ENCODE peak calls at places on chromosomes 13 and 19, in eight cellular contexts. One of them, this sample, is unnamed.

GRCh38 chr19:18939922-18940775 is 868 bp downstream of the HOMER3 start:
- DNase-seq in lower lobe of right lung: no peak
- DNase-seq in astrocyte: peak; percentile 26
- DNase-seq in GM10248: no peak
- DNase-seq in upper lobe of right lung: peak; percentile 75
- DNase-seq in AG09309: no peak
- DNase-seq in fibroblast of lung: peak; percentile 57
- DNase-seq in CD4-positive, alpha-beta T cell: no peak
- DNase-seq in this sample: no peak

GRCh38 chr13:112761701-112762689 is 72.2 kb downstream of the ATP11A start:
- DNase-seq in lower lobe of right lung: peak; percentile 78
- DNase-seq in astrocyte: peak; percentile 76
- DNase-seq in GM10248: no peak
- DNase-seq in upper lobe of right lung: peak; percentile 83
- DNase-seq in AG09309: peak; percentile 25
- DNase-seq in fibroblast of lung: peak; percentile 34
- DNase-seq in CD4-positive, alpha-beta T cell: no peak
- DNase-seq in this sample: no peak

GRCh38 chr19:14135985-14136508 is 342 bp downstream of the ASF1B start:
- DNase-seq in lower lobe of right lung: no peak
- DNase-seq in astrocyte: no peak
- DNase-seq in GM10248: peak; percentile 14
- DNase-seq in upper lobe of right lung: no peak
- DNase-seq in AG09309: no peak
- DNase-seq in fibroblast of lung: no peak
- DNase-seq in CD4-positive, alpha-beta T cell: no peak
- DNase-seq in this sample: no peak

GRCh38 chr19:48678201-48678600 is 5.4 kb upstream of the NTN5 start:
- DNase-seq in lower lobe of right lung: no peak
- DNase-seq in astrocyte: no peak
- DNase-seq in GM10248: peak; percentile 10
- DNase-seq in upper lobe of right lung: no peak
- DNase-seq in AG09309: no peak
- DNase-seq in fibroblast of lung: no peak
- DNase-seq in CD4-positive, alpha-beta T cell: no peak
- DNase-seq in this sample: no peak

GRCh38 chr19:11423804-11424318 is 4.7 kb upstream of the RGL3 start:
- DNase-seq in lower lobe of right lung: no peak
- DNase-seq in astrocyte: no peak
- DNase-seq in GM10248: no peak
- DNase-seq in upper lobe of right lung: no peak
- DNase-seq in AG09309: no peak
- DNase-seq in fibroblast of lung: no peak
- DNase-seq in CD4-positive, alpha-beta T cell: no peak
- DNase-seq in this sample: no peak

GRCh38 chr19:46081928-46082727 is 41.3 kb upstream of the IGFL4 start:
- DNase-seq in lower lobe of right lung: no peak
- DNase-seq in astrocyte: peak; percentile 59
- DNase-seq in GM10248: peak; percentile 51
- DNase-seq in upper lobe of right lung: no peak
- DNase-seq in AG09309: no peak
- DNase-seq in fibroblast of lung: peak; percentile 70
- DNase-seq in CD4-positive, alpha-beta T cell: no peak
- DNase-seq in this sample: no peak

GRCh38 chr19:52237771-52238400 is 31.5 kb upstream of the ZNF766 start:
- DNase-seq in lower lobe of right lung: peak; percentile 53
- DNase-seq in astrocyte: peak; percentile 41
- DNase-seq in GM10248: no peak
- DNase-seq in upper lobe of right lung: no peak
- DNase-seq in AG09309: peak; percentile 21
- DNase-seq in fibroblast of lung: peak; percentile 72
- DNase-seq in CD4-positive, alpha-beta T cell: peak; percentile 36
- DNase-seq in this sample: peak; percentile 28

GRCh38 chr13:86425127-86425526 is 625.9 kb upstream of the SLITRK6 start:
- DNase-seq in lower lobe of right lung: no peak
- DNase-seq in astrocyte: no peak
- DNase-seq in GM10248: no peak
- DNase-seq in upper lobe of right lung: no peak
- DNase-seq in AG09309: no peak
- DNase-seq in fibroblast of lung: no peak
- DNase-seq in CD4-positive, alpha-beta T cell: no peak
- DNase-seq in this sample: no peak

GRCh38 chr13:97196340-97196739 is 25.8 kb upstream of the MBNL2 start:
- DNase-seq in lower lobe of right lung: no peak
- DNase-seq in astrocyte: no peak
- DNase-seq in GM10248: no peak
- DNase-seq in upper lobe of right lung: no peak
- DNase-seq in AG09309: no peak
- DNase-seq in fibroblast of lung: no peak
- DNase-seq in CD4-positive, alpha-beta T cell: no peak
- DNase-seq in this sample: no peak

GRCh38 chr19:30236587-30236986 is 135.6 kb upstream of the ZNF536 start:
- DNase-seq in lower lobe of right lung: no peak
- DNase-seq in astrocyte: no peak
- DNase-seq in GM10248: no peak
- DNase-seq in upper lobe of right lung: no peak
- DNase-seq in AG09309: no peak
- DNase-seq in fibroblast of lung: no peak
- DNase-seq in CD4-positive, alpha-beta T cell: no peak
- DNase-seq in this sample: no peak

DNA sequence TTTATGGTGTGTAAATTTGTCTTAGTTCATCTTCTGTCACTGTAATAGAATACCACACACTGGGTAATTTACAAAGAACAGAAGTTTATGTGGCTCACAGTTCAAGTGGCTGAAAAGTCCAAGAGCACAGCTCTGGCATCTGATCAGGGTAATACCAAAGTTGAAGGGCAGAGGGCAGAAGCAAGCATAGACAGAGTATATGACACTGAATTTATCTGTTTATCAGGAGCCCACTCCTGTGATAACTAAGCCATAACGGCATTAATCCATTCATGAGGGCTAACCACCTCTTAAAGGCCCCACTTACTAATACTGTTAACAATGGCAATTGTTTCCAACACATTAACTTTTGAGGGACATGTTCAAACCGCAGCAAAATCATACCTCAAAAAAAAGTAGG is 4.0 kb upstream of the RFXAP start:
- DNase-seq in lower lobe of right lung: no peak
- DNase-seq in astrocyte: no peak
- DNase-seq in GM10248: no peak
- DNase-seq in upper lobe of right lung: no peak
- DNase-seq in AG09309: no peak
- DNase-seq in fibroblast of lung: peak; percentile 8
- DNase-seq in CD4-positive, alpha-beta T cell: no peak
- DNase-seq in this sample: no peak
- TF ChIP-seq CTCF in lower lobe of right lung: peak; percentile 18
- TF ChIP-seq CTCF in astrocyte: no peak
- TF ChIP-seq CTCF in GM10248: peak; percentile 8
- TF ChIP-seq CTCF in upper lobe of right lung: peak; percentile 29
- TF ChIP-seq CTCF in AG09309: peak; percentile 33
- TF ChIP-seq CTCF in fibroblast of lung: peak; percentile 19
- TF ChIP-seq CTCF in CD4-positive, alpha-beta T cell: peak; percentile 14
- TF ChIP-seq CTCF in this sample: no peak

DNA sequence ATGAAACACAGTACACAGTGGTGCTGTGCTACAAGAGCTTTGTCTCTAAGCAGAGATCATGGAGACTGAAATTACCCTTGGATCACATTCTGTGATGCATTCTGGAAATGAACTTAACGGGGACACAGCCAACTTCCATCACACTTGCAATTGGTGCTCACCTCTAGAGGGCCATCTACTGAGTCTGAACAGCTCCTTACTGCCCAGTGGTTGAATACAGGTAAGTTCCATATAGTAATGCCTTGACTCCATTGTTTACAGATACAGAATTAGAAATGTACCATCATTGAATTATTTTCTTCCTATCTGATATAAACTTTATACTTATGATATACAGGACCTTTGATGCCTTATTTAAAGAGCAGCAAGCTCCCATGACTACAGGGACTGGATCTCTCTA is 686.4 kb downstream of the PCDH9 start:
- DNase-seq in lower lobe of right lung: no peak
- DNase-seq in astrocyte: no peak
- DNase-seq in GM10248: peak; percentile 1
- DNase-seq in upper lobe of right lung: no peak
- DNase-seq in AG09309: no peak
- DNase-seq in fibroblast of lung: no peak
- DNase-seq in CD4-positive, alpha-beta T cell: no peak
- DNase-seq in this sample: no peak
- TF ChIP-seq CTCF in lower lobe of right lung: no peak
- TF ChIP-seq CTCF in astrocyte: no peak
- TF ChIP-seq CTCF in GM10248: no peak
- TF ChIP-seq CTCF in upper lobe of right lung: no peak
- TF ChIP-seq CTCF in AG09309: no peak
- TF ChIP-seq CTCF in fibroblast of lung: no peak
- TF ChIP-seq CTCF in CD4-positive, alpha-beta T cell: no peak
- TF ChIP-seq CTCF in this sample: no peak

GRCh38 chr13:40813662-40814454 is 24.4 kb downstream of the SLC25A15 start:
- DNase-seq in lower lobe of right lung: no peak
- DNase-seq in astrocyte: no peak
- DNase-seq in GM10248: peak; percentile 59
- DNase-seq in upper lobe of right lung: no peak
- DNase-seq in AG09309: no peak
- DNase-seq in fibroblast of lung: peak; percentile 49
- DNase-seq in CD4-positive, alpha-beta T cell: no peak
- DNase-seq in this sample: no peak
- TF ChIP-seq CTCF in lower lobe of right lung: peak; percentile 50
- TF ChIP-seq CTCF in astrocyte: peak; percentile 44
- TF ChIP-seq CTCF in GM10248: no peak
- TF ChIP-seq CTCF in upper lobe of right lung: peak; percentile 61
- TF ChIP-seq CTCF in AG09309: peak; percentile 56
- TF ChIP-seq CTCF in fibroblast of lung: peak; percentile 34
- TF ChIP-seq CTCF in CD4-positive, alpha-beta T cell: peak; percentile 34
- TF ChIP-seq CTCF in this sample: no peak

GRCh38 chr19:33767898-33768413 is 28.7 kb upstream of the KCTD15 start:
- DNase-seq in lower lobe of right lung: no peak
- DNase-seq in astrocyte: no peak
- DNase-seq in GM10248: no peak
- DNase-seq in upper lobe of right lung: no peak
- DNase-seq in AG09309: no peak
- DNase-seq in fibroblast of lung: peak; percentile 19
- DNase-seq in CD4-positive, alpha-beta T cell: no peak
- DNase-seq in this sample: no peak
- TF ChIP-seq CTCF in lower lobe of right lung: no peak
- TF ChIP-seq CTCF in astrocyte: no peak
- TF ChIP-seq CTCF in GM10248: no peak
- TF ChIP-seq CTCF in upper lobe of right lung: no peak
- TF ChIP-seq CTCF in AG09309: peak; percentile 37
- TF ChIP-seq CTCF in fibroblast of lung: no peak
- TF ChIP-seq CTCF in CD4-positive, alpha-beta T cell: no peak
- TF ChIP-seq CTCF in this sample: no peak

GRCh38 chr19:41895745-41896580 is 13.0 kb downstream of the ARHGEF1 start:
- DNase-seq in lower lobe of right lung: no peak
- DNase-seq in astrocyte: no peak
- DNase-seq in GM10248: no peak
- DNase-seq in upper lobe of right lung: no peak
- DNase-seq in AG09309: no peak
- DNase-seq in fibroblast of lung: no peak
- DNase-seq in CD4-positive, alpha-beta T cell: no peak
- DNase-seq in this sample: no peak

GRCh38 chr19:41896581-41896942 is 13.6 kb downstream of the ARHGEF1 start:
- DNase-seq in lower lobe of right lung: no peak
- DNase-seq in astrocyte: no peak
- DNase-seq in GM10248: no peak
- DNase-seq in upper lobe of right lung: no peak
- DNase-seq in AG09309: no peak
- DNase-seq in fibroblast of lung: no peak
- DNase-seq in CD4-positive, alpha-beta T cell: no peak
- DNase-seq in this sample: no peak

GRCh38 chr19:41894350-41894749 is 11.4 kb downstream of the ARHGEF1 start:
- DNase-seq in lower lobe of right lung: no peak
- DNase-seq in astrocyte: no peak
- DNase-seq in GM10248: no peak
- DNase-seq in upper lobe of right lung: no peak
- DNase-seq in AG09309: no peak
- DNase-seq in fibroblast of lung: no peak
- DNase-seq in CD4-positive, alpha-beta T cell: no peak
- DNase-seq in this sample: no peak

GRCh38 chr19:41892173-41892902 is 9.4 kb downstream of the ARHGEF1 start:
- DNase-seq in lower lobe of right lung: no peak
- DNase-seq in astrocyte: no peak
- DNase-seq in GM10248: no peak
- DNase-seq in upper lobe of right lung: no peak
- DNase-seq in AG09309: no peak
- DNase-seq in fibroblast of lung: no peak
- DNase-seq in CD4-positive, alpha-beta T cell: no peak
- DNase-seq in this sample: no peak

DNA sequence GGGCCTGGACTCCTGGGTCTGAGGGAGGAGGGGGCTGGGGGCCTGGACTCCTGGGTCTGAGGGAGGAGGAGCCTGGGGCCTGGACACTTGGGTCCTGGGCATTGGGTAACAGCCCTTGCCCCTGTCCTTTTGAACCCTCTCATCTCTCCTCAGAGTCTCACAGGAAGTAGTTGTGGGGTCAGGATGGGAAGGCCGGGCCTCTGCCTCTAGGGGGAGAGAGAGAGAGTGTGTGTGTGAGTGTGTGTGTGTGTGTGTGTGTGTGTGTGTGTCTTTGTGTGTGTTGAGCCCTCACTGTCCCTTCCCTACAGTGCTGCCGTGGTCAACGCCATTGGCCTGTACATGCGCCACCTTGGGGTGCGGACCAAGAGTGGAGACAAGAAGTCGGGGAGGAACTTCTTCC is 10.9 kb downstream of the ARHGEF1 start:
- DNase-seq in lower lobe of right lung: no peak
- DNase-seq in astrocyte: no peak
- DNase-seq in GM10248: no peak
- DNase-seq in upper lobe of right lung: no peak
- DNase-seq in AG09309: no peak
- DNase-seq in fibroblast of lung: no peak
- DNase-seq in CD4-positive, alpha-beta T cell: no peak
- DNase-seq in this sample: no peak
- TF ChIP-seq CTCF in lower lobe of right lung: no peak
- TF ChIP-seq CTCF in astrocyte: no peak
- TF ChIP-seq CTCF in GM10248: no peak
- TF ChIP-seq CTCF in upper lobe of right lung: no peak
- TF ChIP-seq CTCF in AG09309: peak; percentile 8
- TF ChIP-seq CTCF in fibroblast of lung: no peak
- TF ChIP-seq CTCF in CD4-positive, alpha-beta T cell: no peak
- TF ChIP-seq CTCF in this sample: no peak

GRCh38 chr13:51912091-51912490 is 50.3 kb downstream of the CCDC70 start:
- DNase-seq in lower lobe of right lung: no peak
- DNase-seq in astrocyte: peak; percentile 3
- DNase-seq in GM10248: no peak
- DNase-seq in upper lobe of right lung: no peak
- DNase-seq in AG09309: no peak
- DNase-seq in fibroblast of lung: no peak
- DNase-seq in CD4-positive, alpha-beta T cell: no peak
- DNase-seq in this sample: no peak
- TF ChIP-seq CTCF in lower lobe of right lung: no peak
- TF ChIP-seq CTCF in astrocyte: no peak
- TF ChIP-seq CTCF in GM10248: no peak
- TF ChIP-seq CTCF in upper lobe of right lung: no peak
- TF ChIP-seq CTCF in AG09309: no peak
- TF ChIP-seq CTCF in fibroblast of lung: no peak
- TF ChIP-seq CTCF in CD4-positive, alpha-beta T cell: no peak
- TF ChIP-seq CTCF in this sample: no peak

DNA sequence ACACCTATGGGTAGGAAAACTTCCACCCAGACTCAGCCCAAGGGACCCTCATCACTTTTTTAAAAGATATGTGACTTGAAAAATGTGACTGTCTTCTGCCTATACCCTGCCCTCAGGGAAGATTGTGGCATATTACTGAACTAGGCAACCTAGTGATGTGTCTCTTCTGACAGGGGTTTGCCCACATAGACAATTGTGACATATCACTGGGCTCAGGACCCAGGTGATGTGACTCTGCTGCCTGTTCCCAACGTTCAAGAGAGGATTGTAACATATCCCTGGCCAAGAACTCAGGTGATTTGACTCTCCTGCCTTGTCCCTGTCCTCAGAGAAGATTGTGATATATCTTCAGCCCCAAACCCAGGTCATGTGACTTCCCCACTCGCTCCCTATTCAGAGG is 86.3 kb upstream of the ZNF43 start:
- DNase-seq in lower lobe of right lung: no peak
- DNase-seq in astrocyte: no peak
- DNase-seq in GM10248: no peak
- DNase-seq in upper lobe of right lung: no peak
- DNase-seq in AG09309: no peak
- DNase-seq in fibroblast of lung: no peak
- DNase-seq in CD4-positive, alpha-beta T cell: no peak
- DNase-seq in this sample: no peak
- TF ChIP-seq CTCF in lower lobe of right lung: no peak
- TF ChIP-seq CTCF in astrocyte: no peak
- TF ChIP-seq CTCF in GM10248: no peak
- TF ChIP-seq CTCF in upper lobe of right lung: no peak
- TF ChIP-seq CTCF in AG09309: no peak
- TF ChIP-seq CTCF in fibroblast of lung: no peak
- TF ChIP-seq CTCF in CD4-positive, alpha-beta T cell: no peak
- TF ChIP-seq CTCF in this sample: no peak

This sample was measured in activated B cell treated with CpG ODN at 0.5 μM for 24 hours.